ENCODE peak calls at places on chromosomes 6 and 20, in ten cellular contexts. L is heart left ventricle, V is uterus, Y is A673, B is right lobe of liver, W is kidney, O is fibroblast of lung, Q is psoas muscle, T is left ventricle myocardium inferior, G is right atrium auricular region. P is an unnamed sample. For H3K36me3 and H3K4me1, the result is how much of the 10 kb centered on the place peaks cover.

GRCh38 chr6:147528511-147529145 is 20.1 kb downstream of the SAMD5 start:
- DNase-seq in L (no peak), V (no peak), Y (no peak), B (no peak), W (no peak), O (no peak), Q (no peak), T (no peak), G (no peak), P (no peak)

GRCh38 chr20:54456972-54457371 is 18.4 kb upstream of the DOK5 start:
- DNase-seq in L (no peak), V (no peak), Y (no peak), B (no peak), W (no peak), O (no peak), Q (no peak), T (no peak), G (no peak), P (no peak)

GRCh38 chr6:31687321-31687720 is 6.5 kb upstream of the LY6G5C start:
- DNase-seq in L (no peak), V (no peak), Y (no peak), B (no peak), W (no peak), O (no peak), Q (no peak), T (no peak), G (no peak), P (no peak)

GRCh38 chr6:99189823-99190721 is 159.4 kb downstream of the FAXC start:
- DNase-seq in L (no peak), V (no peak), Y (no peak), B (no peak), W (no peak), O (no peak), Q (no peak), T (no peak), G (no peak), P (no peak)

GRCh38 chr20:33648396-33649004 is 13.6 kb upstream of the C20orf144 start:
- DNase-seq in L (no peak), V (no peak), Y (no peak), B (no peak), W (peak), O (peak), Q (no peak), T (peak), G (no peak), P (peak)

GRCh38 chr6:50030777-50031562 is 9.2 kb upstream of the DEFB110 start:
- DNase-seq in L (no peak), V (no peak), Y (peak), B (no peak), W (no peak), O (no peak), Q (no peak), T (no peak), G (no peak), P (no peak)

GRCh38 chr20:62208805-62209755 is 11.0 kb downstream of the HRH3 start:
- DNase-seq in L (no peak), V (no peak), Y (no peak), B (no peak), W (peak), O (no peak), Q (peak), T (no peak), G (no peak), P (no peak)

GRCh38 chr20:56328861-56329260 is 29.9 kb upstream of the FAM210B start:
- DNase-seq in L (no peak), V (no peak), Y (peak), B (no peak), W (no peak), O (no peak), Q (no peak), T (no peak), G (no peak), P (no peak)

GRCh38 chr20:53930651-53931504 is 139.5 kb downstream of the BCAS1 start:
- DNase-seq in L (no peak), V (no peak), Y (no peak), B (no peak), W (no peak), O (peak), Q (no peak), T (no peak), G (no peak), P (no peak)

GRCh38 chr20:34579191-34579661 is 20.7 kb downstream of the MAP1LC3A start:
- DNase-seq in L (peak), V (peak), Y (peak), B (no peak), W (peak), O (peak), Q (peak), T (peak), G (no peak), P (no peak)

GRCh38 chr6:66599541-66599940 is 892.5 kb upstream of the EYS start:
- DNase-seq in L (no peak), V (no peak), Y (no peak), B (no peak), W (no peak), O (no peak), Q (no peak), T (no peak), G (no peak), P (no peak)

GRCh38 chr20:20517296-20517695 is 149.4 kb downstream of the INSM1 start:
- DNase-seq in L (no peak), V (no peak), Y (no peak), B (no peak), W (no peak), O (no peak), Q (no peak), T (no peak), G (no peak), P (no peak)

GRCh38 chr6:121408321-121408720 is 27.1 kb upstream of the GJA1 start:
- DNase-seq in L (no peak), V (no peak), Y (no peak), B (no peak), W (no peak), O (no peak), Q (no peak), T (no peak), G (no peak), P (no peak)

GRCh38 chr6:132300323-132300949 is 100.8 kb downstream of the MOXD1 start:
- DNase-seq in L (peak), V (no peak), Y (peak), B (no peak), W (no peak), O (peak), Q (no peak), T (no peak), G (no peak), P (no peak)

GRCh38 chr6:100706491-100706890 is 174.6 kb downstream of the ASCC3 start:
- DNase-seq in L (no peak), V (no peak), Y (no peak), B (no peak), W (no peak), O (no peak), Q (no peak), T (no peak), G (no peak), P (no peak)

GRCh38 chr6:151063339-151063738 is 176.4 kb upstream of the AKAP12 start:
- DNase-seq in L (no peak), V (no peak), Y (no peak), B (no peak), W (no peak), O (peak), Q (no peak), T (no peak), G (no peak), P (no peak)

GRCh38 chr20:50690562-50690978 is 772 bp downstream of the RIPOR3 start:
- DNase-seq in L (no peak), V (no peak), Y (peak), B (no peak), W (no peak), O (no peak), Q (no peak), T (no peak), G (no peak), P (no peak)

GRCh38 chr6:166305562-166306117 is 2.6 kb downstream of the PRR18 start:
- DNase-seq in L (no peak), V (no peak), Y (no peak), B (no peak), W (no peak), O (no peak), Q (no peak), T (no peak), G (no peak), P (no peak)

GRCh38 chr6:136745300-136745699 is 47.0 kb downstream of the MAP3K5 start:
- DNase-seq in L (no peak), V (no peak), Y (no peak), B (no peak), W (no peak), O (no peak), Q (no peak), T (no peak), G (no peak), P (no peak)
- H3K4me3 ChIP-seq in L (no peak), V (no peak), Y (no peak), B (no peak), W (no peak), O (no peak), Q (no peak), T (peak), G (no peak), P (no peak)

DNA sequence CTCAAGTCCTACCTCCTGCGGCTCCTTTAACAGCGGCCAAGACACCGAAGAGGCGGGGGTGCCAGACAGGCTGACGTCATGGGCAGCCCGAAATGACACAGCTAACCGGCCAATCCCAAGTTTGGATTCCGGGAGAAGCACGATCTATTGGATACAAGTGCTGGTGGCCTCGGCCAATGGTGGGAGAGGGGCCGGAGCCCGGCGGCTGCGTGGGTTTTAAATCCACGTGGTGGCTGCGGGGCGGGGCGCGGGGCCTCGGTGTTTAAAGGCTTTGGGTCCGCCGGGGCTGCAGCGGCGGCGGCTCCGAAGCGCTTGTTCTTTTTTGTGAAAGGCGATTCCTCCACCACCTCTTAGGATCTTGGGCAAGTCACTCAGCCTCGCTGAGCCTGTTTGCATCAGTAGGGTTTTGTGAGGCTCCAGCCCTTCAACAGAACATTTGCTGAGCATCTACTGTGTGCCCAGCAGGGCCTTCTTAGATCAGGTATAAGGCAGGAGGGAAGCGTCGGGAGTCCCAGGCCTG is 8.7 kb upstream of the PMEPA1 start:
- DNase-seq in L (peak), V (peak), Y (peak), B (peak), W (peak), O (peak), Q (peak), T (peak), G (peak), P (peak)
- H3K36me3 ChIP-seq in L (under half), V (under half), Y (under half), B (under half), W (under half), O (under half), Q (under half), T (under half), G (under half), P (under half)

DNA sequence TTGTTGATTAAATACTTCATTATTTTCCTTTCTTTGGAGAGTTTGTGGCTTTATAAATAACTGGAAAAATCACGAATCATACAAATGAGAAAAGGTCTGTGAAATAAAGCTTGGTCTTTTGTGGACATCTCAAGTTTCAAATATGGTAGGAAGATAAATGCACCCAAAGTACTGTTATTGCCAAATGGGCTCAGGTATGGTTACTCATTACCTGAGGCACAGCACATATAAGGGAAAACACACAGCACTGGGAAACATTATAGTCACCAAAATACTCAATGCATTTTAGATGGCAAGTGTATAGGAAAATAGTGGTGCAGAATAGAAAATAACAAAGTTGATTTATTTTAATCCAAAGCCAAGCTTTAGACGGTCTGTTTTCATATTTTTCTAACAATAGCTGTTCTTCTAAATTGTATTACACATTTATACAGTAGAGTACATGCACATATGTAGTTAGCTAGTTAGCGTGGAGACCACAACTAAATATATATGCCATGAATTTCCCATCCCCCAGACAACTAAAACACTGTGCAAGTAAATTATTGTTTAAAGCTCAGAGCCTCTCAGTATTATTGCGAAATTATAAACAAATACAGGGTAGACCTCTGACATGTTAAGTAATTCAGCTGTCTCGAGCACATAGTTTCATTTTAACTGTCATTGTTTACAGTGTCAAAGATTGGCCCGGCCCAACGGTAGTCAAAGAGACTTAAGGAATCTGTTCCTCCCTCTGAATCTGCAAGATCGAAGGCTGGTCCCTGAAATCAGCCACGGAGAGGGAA is 335.9 kb downstream of the SYNE1 start:
- DNase-seq in L (no peak), V (no peak), Y (no peak), B (no peak), W (no peak), O (no peak), Q (no peak), T (no peak), G (no peak), P (no peak)
- H3K4me1 ChIP-seq in L (under half), V (under half), Y (under half), B (under half), W (under half), O (under half), Q (under half), T (half or more), G (under half), P (under half)

GRCh38 chr6:106732541-106732940 is 103.2 kb downstream of the QRSL1 start:
- DNase-seq in L (no peak), V (no peak), Y (no peak), B (no peak), W (no peak), O (no peak), Q (no peak), T (no peak), G (no peak), P (no peak)

GRCh38 chr6:106730672-106731071 is 101.3 kb downstream of the QRSL1 start:
- DNase-seq in L (no peak), V (no peak), Y (no peak), B (no peak), W (no peak), O (no peak), Q (no peak), T (no peak), G (no peak), P (no peak)

GRCh38 chr6:106731144-106731842 is 101.9 kb downstream of the QRSL1 start:
- DNase-seq in L (no peak), V (no peak), Y (no peak), B (peak), W (peak), O (no peak), Q (no peak), T (no peak), G (no peak), P (no peak)

GRCh38 chr6:106730264-106730663 is 100.9 kb downstream of the QRSL1 start:
- DNase-seq in L (no peak), V (no peak), Y (no peak), B (no peak), W (no peak), O (no peak), Q (no peak), T (no peak), G (no peak), P (no peak)

GRCh38 chr6:106731843-106732160 is 102.4 kb downstream of the QRSL1 start:
- DNase-seq in L (no peak), V (no peak), Y (no peak), B (no peak), W (no peak), O (no peak), Q (no peak), T (no peak), G (no peak), P (no peak)
- H3K4me3 ChIP-seq in L (no peak), V (no peak), Y (no peak), B (no peak), W (peak), O (no peak), Q (no peak), T (no peak), G (no peak), P (no peak)

GRCh38 chr6:169714595-169714994 is 9.7 kb downstream of the PHF10 start:
- DNase-seq in L (no peak), V (no peak), Y (no peak), B (no peak), W (no peak), O (no peak), Q (no peak), T (no peak), G (no peak), P (no peak)
- H3K36me3 ChIP-seq in L (half or more), V (under half), Y (half or more), B (under half), W (under half), O (under half), Q (under half), T (half or more), G (half or more), P (half or more)

GRCh38 chr6:7134999-7135735 is 27.4 kb downstream of the RREB1 start:
- DNase-seq in L (no peak), V (no peak), Y (no peak), B (no peak), W (no peak), O (no peak), Q (no peak), T (no peak), G (peak), P (no peak)

GRCh38 chr6:7129784-7130569 is 22.2 kb downstream of the RREB1 start:
- DNase-seq in L (no peak), V (no peak), Y (no peak), B (peak), W (no peak), O (peak), Q (peak), T (no peak), G (peak), P (peak)

GRCh38 chr6:7131390-7131789 is 23.6 kb downstream of the RREB1 start:
- DNase-seq in L (no peak), V (no peak), Y (no peak), B (no peak), W (no peak), O (no peak), Q (no peak), T (no peak), G (no peak), P (no peak)

GRCh38 chr6:7129360-7129759 is 21.6 kb downstream of the RREB1 start:
- DNase-seq in L (no peak), V (no peak), Y (no peak), B (no peak), W (no peak), O (no peak), Q (no peak), T (no peak), G (no peak), P (no peak)

DNA sequence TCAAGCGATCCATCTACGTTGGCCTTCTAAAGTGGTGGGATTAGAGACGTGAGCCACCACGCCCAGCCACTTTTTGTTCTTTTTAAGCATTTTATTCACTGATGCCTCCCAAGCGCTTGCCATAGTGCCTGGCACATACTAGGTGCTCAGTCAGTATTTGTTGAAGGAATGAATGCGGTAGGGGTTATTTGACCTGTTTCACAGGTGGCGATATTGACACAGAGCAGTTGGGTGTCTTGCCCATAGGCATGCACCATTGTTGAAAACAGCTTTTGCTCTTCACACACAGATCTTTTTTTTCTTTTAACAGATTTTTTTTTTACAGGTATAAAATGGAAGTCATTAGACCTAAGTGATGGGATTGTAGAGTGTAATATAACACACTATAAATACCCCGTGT is 24.6 kb downstream of the RREB1 start:
- DNase-seq in L (no peak), V (no peak), Y (no peak), B (no peak), W (no peak), O (no peak), Q (no peak), T (no peak), G (no peak), P (no peak)
- H3K4me1 ChIP-seq in L (under half), V (under half), Y (under half), B (half or more), W (under half), O (under half), Q (half or more), T (half or more), G (under half), P (under half)

GRCh38 chr6:158207452-158207788 is 39.3 kb downstream of the GTF2H5 start:
- DNase-seq in L (no peak), V (no peak), Y (no peak), B (no peak), W (no peak), O (peak), Q (no peak), T (no peak), G (no peak), P (no peak)
- H3K4me3 ChIP-seq in L (no peak), V (no peak), Y (no peak), B (no peak), W (no peak), O (no peak), Q (no peak), T (no peak), G (no peak), P (no peak)

DNA sequence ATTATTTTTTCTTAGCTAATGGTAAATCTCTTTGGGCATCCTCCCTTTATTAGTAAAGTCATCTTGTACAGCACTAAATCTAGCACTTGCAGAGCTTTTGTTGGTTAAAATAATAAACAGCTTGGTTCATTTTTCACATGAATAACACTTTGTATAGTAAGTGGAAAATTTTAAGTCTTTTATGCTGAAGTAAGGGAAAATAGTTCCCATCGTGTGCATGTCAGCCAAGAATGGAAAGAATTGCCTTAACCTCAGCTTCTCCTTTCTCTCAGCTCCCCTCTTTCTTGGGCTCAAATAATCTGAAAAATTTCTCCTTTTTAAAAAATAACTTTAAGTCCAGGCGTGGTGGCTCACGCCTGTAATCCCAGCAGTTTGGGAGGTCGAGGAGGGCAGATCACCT is 16.6 kb downstream of the SNRPC start:
- DNase-seq in L (no peak), V (no peak), Y (no peak), B (no peak), W (no peak), O (no peak), Q (no peak), T (no peak), G (no peak), P (no peak)
- H3K36me3 ChIP-seq in L (under half), V (under half), Y (half or more), B (under half), W (under half), O (under half), Q (under half), T (half or more), G (half or more), P (half or more)